ENCODE peak calls at places on chromosomes 16 and 17, in eight cellular contexts. V, G, Q, I, C, T, Z and O are unnamed samples.

GRCh38 chr17:76161619-76162222 is 20.7 kb upstream of the FOXJ1 start:
- DNase-seq in V (no peak), G (no peak), Q (no peak), I (no peak), C (no peak), T (no peak), Z (no peak), O (no peak)

GRCh38 chr17:49151996-49152395 is 19.4 kb downstream of the B4GALNT2 start:
- DNase-seq in V (no peak), G (no peak), Q (no peak), I (no peak), C (no peak), T (no peak), Z (no peak), O (no peak)

GRCh38 chr17:40325156-40326013 is 16.4 kb downstream of the RARA start:
- DNase-seq in V (no peak), G (no peak), Q (no peak), I (no peak), C (no peak), T (no peak), Z (no peak), O (no peak)

GRCh38 chr17:72714357-72714966 is 378.0 kb downstream of the SLC39A11 start:
- DNase-seq in V (no peak), G (no peak), Q (no peak), I (no peak), C (no peak), T (no peak), Z (no peak), O (no peak)

GRCh38 chr17:83076930-83077329 is 2.5 kb upstream of the METRNL start:
- DNase-seq in V (no peak), G (no peak), Q (no peak), I (no peak), C (no peak), T (peak; percentile 17), Z (no peak), O (no peak)

GRCh38 chr16:19291459-19291858 is 5.9 kb downstream of the CLEC19A start:
- DNase-seq in V (no peak), G (no peak), Q (no peak), I (no peak), C (no peak), T (no peak), Z (no peak), O (no peak)

GRCh38 chr17:65137076-65137935 is at the start of gene RGS9:
- DNase-seq in V (peak; percentile 69), G (peak; percentile 57), Q (peak; percentile 88), I (peak; percentile 91), C (peak; percentile 75), T (peak; percentile 64), Z (peak; percentile 48), O (peak; percentile 83)

GRCh38 chr16:71296584-71297133 is 7.5 kb upstream of the CMTR2 start:
- DNase-seq in V (no peak), G (no peak), Q (no peak), I (no peak), C (no peak), T (no peak), Z (no peak), O (no peak)

GRCh38 chr16:2090481-2090797 is 42.7 kb downstream of the TSC2 start:
- DNase-seq in V (no peak), G (no peak), Q (no peak), I (no peak), C (no peak), T (no peak), Z (no peak), O (no peak)

GRCh38 chr16:79767597-79768280 is 167.2 kb upstream of the MAF start:
- DNase-seq in V (no peak), G (no peak), Q (no peak), I (no peak), C (no peak), T (peak; percentile 41), Z (peak; percentile 47), O (no peak)

GRCh38 chr17:38907930-38908675 is 17.3 kb upstream of the LASP1NB start:
- DNase-seq in V (no peak), G (no peak), Q (no peak), I (no peak), C (no peak), T (no peak), Z (no peak), O (no peak)

GRCh38 chr17:77720946-77721822 is 237.3 kb upstream of the TNRC6C start:
- DNase-seq in V (no peak), G (no peak), Q (peak; percentile 69), I (no peak), C (no peak), T (no peak), Z (no peak), O (no peak)

GRCh38 chr17:31595076-31595475 is 203.6 kb downstream of the RAB11FIP4 start:
- DNase-seq in V (no peak), G (no peak), Q (peak; percentile 24), I (no peak), C (no peak), T (peak; percentile 29), Z (no peak), O (no peak)

GRCh38 chr17:61862105-61862574 is 1.2 kb downstream of the BRIP1 start:
- DNase-seq in V (no peak), G (no peak), Q (no peak), I (no peak), C (no peak), T (no peak), Z (no peak), O (no peak)

GRCh38 chr17:35750526-35751395 is 2.3 kb downstream of the GAS2L2 start:
- DNase-seq in V (no peak), G (no peak), Q (no peak), I (no peak), C (no peak), T (no peak), Z (no peak), O (no peak)

GRCh38 chr16:55466209-55466608 is 12.8 kb upstream of the MMP2 start:
- DNase-seq in V (no peak), G (no peak), Q (peak; percentile 41), I (no peak), C (no peak), T (no peak), Z (no peak), O (no peak)

GRCh38 chr16:2499454-2499853 is 14.3 kb upstream of the ATP6V0C start:
- DNase-seq in V (no peak), G (no peak), Q (no peak), I (no peak), C (no peak), T (no peak), Z (no peak), O (no peak)

GRCh38 chr17:43309505-43310329 is 75.9 kb upstream of the RNU2-1 start:
- DNase-seq in V (no peak), G (no peak), Q (no peak), I (peak; percentile 11), C (no peak), T (no peak), Z (no peak), O (no peak)

GRCh38 chr16:57600048-57600835 is 28.2 kb upstream of the ADGRG1 start:
- DNase-seq in V (no peak), G (no peak), Q (peak; percentile 69), I (peak; percentile 68), C (no peak), T (peak; percentile 73), Z (no peak), O (no peak)

GRCh38 chr17:78168906-78169793 is 769 bp downstream of the SYNGR2 start:
- DNase-seq in V (no peak), G (peak; percentile 20), Q (no peak), I (peak; percentile 49), C (peak; percentile 60), T (peak; percentile 72), Z (peak; percentile 28), O (peak; percentile 57)

GRCh38 chr16:89352091-89352681 is 134.7 kb downstream of the ZNF778 start:
- DNase-seq in V (no peak), G (no peak), Q (no peak), I (no peak), C (no peak), T (no peak), Z (no peak), O (no peak)

GRCh38 chr17:27568216-27568615 is 62.8 kb upstream of the LGALS9 start:
- DNase-seq in V (no peak), G (no peak), Q (no peak), I (no peak), C (no peak), T (no peak), Z (no peak), O (no peak)

GRCh38 chr17:17665255-17665654 is 16.0 kb upstream of the RAI1 start:
- DNase-seq in V (no peak), G (no peak), Q (no peak), I (no peak), C (no peak), T (no peak), Z (no peak), O (no peak)

GRCh38 chr16:64184156-64184555 is 937.7 kb downstream of the CDH11 start:
- DNase-seq in V (no peak), G (no peak), Q (no peak), I (no peak), C (no peak), T (no peak), Z (no peak), O (no peak)

GRCh38 chr17:80527016-80527645 is 17.5 kb upstream of the RPTOR start:
- DNase-seq in V (no peak), G (no peak), Q (no peak), I (no peak), C (no peak), T (no peak), Z (no peak), O (no peak)

GRCh38 chr17:44105483-44105882 is 18.0 kb downstream of the HDAC5 start:
- DNase-seq in V (no peak), G (no peak), Q (no peak), I (no peak), C (no peak), T (no peak), Z (no peak), O (no peak)

GRCh38 chr16:85286066-85286712 is 173.9 kb upstream of the CIBAR2 start:
- DNase-seq in V (no peak), G (no peak), Q (peak; percentile 89), I (no peak), C (no peak), T (no peak), Z (peak; percentile 94), O (no peak)

GRCh38 chr16:28166394-28167208 is 45.2 kb downstream of the XPO6 start:
- DNase-seq in V (no peak), G (no peak), Q (no peak), I (no peak), C (no peak), T (no peak), Z (no peak), O (peak; percentile 10)

GRCh38 chr17:4980644-4981216 is 6.7 kb downstream of the CAMTA2 start:
- DNase-seq in V (no peak), G (no peak), Q (no peak), I (no peak), C (no peak), T (peak; percentile 54), Z (no peak), O (no peak)

GRCh38 chr17:20925091-20925490 is 117.7 kb downstream of the USP22 start:
- DNase-seq in V (no peak), G (no peak), Q (no peak), I (no peak), C (no peak), T (no peak), Z (no peak), O (no peak)

GRCh38 chr16:8899709-8900317 is 17.7 kb downstream of the LITAFD start:
- DNase-seq in V (no peak), G (no peak), Q (no peak), I (no peak), C (no peak), T (no peak), Z (no peak), O (no peak)

GRCh38 chr17:79874329-79874981 is 35.2 kb upstream of the CBX4 start:
- DNase-seq in V (no peak), G (no peak), Q (no peak), I (no peak), C (no peak), T (peak; percentile 40), Z (no peak), O (no peak)

GRCh38 chr17:38533241-38533640 is 72.5 kb downstream of the SRCIN1 start:
- DNase-seq in V (no peak), G (no peak), Q (no peak), I (no peak), C (no peak), T (no peak), Z (no peak), O (no peak)